ENCODE peak calls at places on chromosomes 5 and 9, in six cellular contexts. N is prostate gland; M is OCI-LY7; Y is transverse colon; A is stomach; S is CD8-positive, alpha-beta T cell. U is an unnamed sample. For H3K4me1, the result is how much of the 10 kb centered on the place peaks cover.

GRCh38 chr5:111626473-111627166 is 114.3 kb upstream of the STARD4 start:
- DNase-seq in Y (no peak), M (no peak), A (no peak), S (no peak), N (no peak), U (no peak)

GRCh38 chr5:61582887-61583286 is 250.8 kb downstream of the ZSWIM6 start:
- DNase-seq in Y (no peak), N (no peak), A (no peak), S (no peak), M (no peak), U (no peak)

GRCh38 chr5:66840527-66841013 is 244.4 kb downstream of the MAST4 start:
- DNase-seq in S (no peak), Y (no peak), M (no peak), A (no peak), N (no peak), U (peak)

GRCh38 chr9:136618578-136619547 is 43.9 kb upstream of the EGFL7 start:
- DNase-seq in M (peak), N (no peak), Y (peak), S (no peak), A (no peak), U (no peak)

GRCh38 chr9:87876708-87877107 is 6.0 kb upstream of the SPATA31E1 start:
- DNase-seq in M (no peak), S (no peak), N (peak), A (no peak), Y (no peak), U (no peak)

GRCh38 chr9:133707065-133707760 is 30.9 kb downstream of the SARDH start:
- DNase-seq in N (no peak), S (no peak), A (no peak), M (no peak), Y (no peak), U (no peak)

GRCh38 chr9:72228282-72228681 is 79.0 kb downstream of the GDA start:
- DNase-seq in M (no peak), A (no peak), N (no peak), Y (no peak), S (no peak), U (no peak)

GRCh38 chr5:34464820-34465219 is 191.3 kb upstream of the RAI14 start:
- DNase-seq in N (no peak), M (no peak), Y (no peak), S (no peak), A (no peak), U (no peak)

GRCh38 chr5:136033244-136033643 is 4.5 kb downstream of the TGFBI start:
- DNase-seq in A (no peak), S (no peak), Y (no peak), N (no peak), M (no peak), U (no peak)

GRCh38 chr9:121896545-121896943 is 196.6 kb downstream of the TTLL11 start:
- DNase-seq in A (no peak), S (no peak), N (no peak), M (no peak), Y (no peak), U (no peak)

GRCh38 chr9:97710356-97711222 is 13.4 kb upstream of the XPA start:
- DNase-seq in N (peak), Y (peak), A (peak), M (peak), S (peak), U (peak)

GRCh38 chr5:112196574-112196973 is 222.5 kb downstream of the EPB41L4A start:
- DNase-seq in A (no peak), N (no peak), Y (no peak), S (no peak), M (no peak), U (no peak)

GRCh38 chr5:14167211-14167845 is 24.2 kb downstream of the TRIO start:
- DNase-seq in N (no peak), S (no peak), Y (no peak), A (no peak), M (no peak), U (no peak)

GRCh38 chr5:17436766-17437221 is 61.2 kb upstream of the TAF11L2 start:
- DNase-seq in S (no peak), Y (no peak), N (no peak), M (peak), A (no peak), U (no peak)

GRCh38 chr5:133475986-133476385 is 136.4 kb downstream of the FSTL4 start:
- DNase-seq in S (no peak), Y (no peak), M (no peak), N (no peak), A (no peak), U (no peak)

GRCh38 chr5:136686192-136686872 is 321.0 kb upstream of the TRPC7 start:
- DNase-seq in A (no peak), Y (no peak), M (peak), S (no peak), N (no peak), U (no peak)

GRCh38 chr5:15703901-15704300 is 203.9 kb downstream of the FBXL7 start:
- DNase-seq in Y (no peak), M (no peak), N (no peak), S (no peak), A (no peak), U (no peak)

GRCh38 chr5:133460172-133460758 is 152.1 kb downstream of the FSTL4 start:
- DNase-seq in M (peak), S (no peak), N (no peak), A (no peak), Y (peak), U (no peak)

GRCh38 chr5:93246093-93246855 is 334.7 kb downstream of the NR2F1-AS1 start:
- DNase-seq in Y (no peak), S (no peak), N (no peak), A (no peak), M (no peak), U (no peak)

GRCh38 chr5:73378070-73378469 is 70.5 kb downstream of the FOXD1 start:
- DNase-seq in A (no peak), M (no peak), Y (no peak), S (no peak), N (no peak), U (no peak)

GRCh38 chr9:12680341-12680740 is 12.8 kb upstream of the TYRP1 start:
- DNase-seq in M (no peak), N (no peak), A (no peak), Y (no peak), S (no peak), U (no peak)

GRCh38 chr5:68875351-68875750 is 218.5 kb upstream of the SLC30A5 start:
- DNase-seq in A (no peak), S (peak), M (no peak), N (no peak), Y (no peak), U (peak)

GRCh38 chr5:150309101-150309897 is 6.6 kb upstream of the ARSI start:
- DNase-seq in A (no peak), S (no peak), N (no peak), M (peak), Y (no peak), U (no peak)

GRCh38 chr5:93724791-93725190 is 16.6 kb downstream of the POU5F2 start:
- DNase-seq in N (no peak), Y (no peak), S (no peak), A (no peak), M (no peak), U (no peak)

GRCh38 chr5:163248333-163248732 is 189.1 kb upstream of the CCNG1 start:
- DNase-seq in Y (no peak), A (no peak), S (no peak), M (no peak), N (no peak), U (no peak)

GRCh38 chr5:68911840-68912690 is 181.7 kb upstream of the SLC30A5 start:
- DNase-seq in M (no peak), N (no peak), Y (no peak), S (no peak), A (no peak), U (no peak)

GRCh38 chr5:131068893-131069643 is 96.0 kb downstream of the HINT1 start:
- DNase-seq in N (no peak), A (no peak), M (peak), S (peak), Y (peak), U (peak)

GRCh38 chr9:124282442-124283231 is 24.9 kb downstream of the NEK6 start:
- DNase-seq in Y (peak), A (peak), N (no peak), M (no peak), S (no peak), U (no peak)

GRCh38 chr9:136761545-136761981 is 2.8 kb downstream of the LCN15 start:
- DNase-seq in M (no peak), N (no peak), Y (no peak), S (no peak), A (no peak), U (no peak)

GRCh38 chr5:156121834-156122386 is 205.1 kb upstream of the SGCD start:
- DNase-seq in A (no peak), Y (no peak), M (no peak), N (no peak), S (no peak), U (no peak)

DNA sequence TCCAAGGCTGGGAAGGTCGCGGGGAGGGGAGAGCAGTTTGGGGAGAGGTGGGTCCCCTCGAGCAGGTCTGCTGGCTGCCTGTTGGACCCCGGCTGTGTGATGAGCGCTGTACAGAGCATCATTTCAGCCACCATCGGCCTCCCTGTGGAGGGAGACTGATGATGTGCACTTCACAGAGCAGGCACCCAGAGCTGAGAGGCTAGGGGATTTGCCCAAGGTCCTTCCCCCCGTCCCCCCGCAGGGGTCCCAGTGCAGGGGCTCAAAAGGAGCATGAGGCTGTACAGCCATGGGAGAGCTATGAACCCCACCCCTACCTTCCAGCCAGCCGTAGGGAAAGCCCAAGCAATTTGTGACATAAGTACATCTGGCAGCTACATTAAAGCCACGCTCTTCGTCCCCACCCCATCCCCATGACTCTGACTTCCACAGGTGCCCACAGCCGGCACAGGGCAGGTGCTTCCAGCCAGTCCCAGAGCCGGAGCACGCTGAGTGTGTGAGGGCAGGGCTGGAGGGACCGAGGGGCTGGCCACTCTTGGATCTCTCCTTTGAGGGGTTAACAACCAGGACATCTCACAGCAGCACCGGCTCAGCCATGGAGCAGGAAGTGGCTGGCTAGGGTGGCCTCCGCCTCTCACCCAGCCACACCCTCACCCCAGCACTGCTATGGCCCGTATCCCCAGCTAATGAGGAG is 2.3 kb upstream of the FAM78A start:
- DNase-seq in A (no peak), N (no peak), Y (no peak), S (no peak), M (no peak), U (peak)
- H3K4me3 ChIP-seq in A (peak), N (no peak), Y (peak), S (peak), M (peak), U (peak)

GRCh38 chr5:139473105-139473504 is 2.3 kb downstream of the SMIM33 start:
- DNase-seq in M (no peak), A (no peak), Y (no peak), N (no peak), S (no peak), U (no peak)

GRCh38 chr5:139472410-139473030 is 1.7 kb downstream of the SMIM33 start:
- DNase-seq in M (no peak), A (no peak), S (no peak), N (no peak), Y (no peak), U (no peak)

GRCh38 chr5:139473565-139473964 is 2.8 kb downstream of the SMIM33 start:
- DNase-seq in S (no peak), A (no peak), Y (no peak), M (no peak), N (no peak), U (no peak)

GRCh38 chr5:139470821-139471300 is at the start of gene SMIM33:
- DNase-seq in M (peak), N (no peak), Y (peak), S (peak), A (peak), U (peak)

GRCh38 chr5:139468421-139468931 is 2.3 kb upstream of the SMIM33 start:
- DNase-seq in Y (no peak), M (no peak), S (no peak), N (no peak), A (no peak), U (no peak)
- H3K4me1 ChIP-seq in Y (under half), M (under half), S (under half), N (under half), A (under half), U (under half)

GRCh38 chr5:38466444-38467189 is 89.8 kb downstream of the LIFR start:
- DNase-seq in S (no peak), Y (peak), N (no peak), A (peak), M (no peak), U (no peak)
- H3K4me3 ChIP-seq in S (no peak), Y (no peak), N (no peak), A (no peak), M (no peak), U (no peak)

GRCh38 chr5:180844432-180844831 is 16.6 kb downstream of the ZFP62 start:
- DNase-seq in Y (no peak), A (no peak), S (no peak), N (no peak), M (no peak), U (no peak)
- H3K4me1 ChIP-seq in Y (under half), A (under half), S (under half), N (under half), M (under half), U (under half)